ENCODE peak calls at places on chromosome 22, in four cellular contexts. One of them, this sample, is unnamed.

GRCh38 chr22:43185860-43186261 is 1.1 kb downstream of the TTLL12 start:
- DNase-seq in CD8-positive, alpha-beta memory T cell: no peak
- DNase-seq in NCI-H1436: no peak
- DNase-seq in astrocyte: no peak
- DNase-seq in this sample: peak; percentile 23

GRCh38 chr22:49801391-49802060 is 26.1 kb downstream of the BRD1 start:
- DNase-seq in NCI-H1436: no peak
- DNase-seq in CD8-positive, alpha-beta memory T cell: no peak
- DNase-seq in astrocyte: no peak
- DNase-seq in this sample: no peak

GRCh38 chr22:20574920-20575353 is 67.5 kb downstream of the MED15 start:
- DNase-seq in astrocyte: no peak
- DNase-seq in NCI-H1436: no peak
- DNase-seq in CD8-positive, alpha-beta memory T cell: no peak
- DNase-seq in this sample: no peak

GRCh38 chr22:37752189-37753061 is 55.3 kb upstream of the GCAT start:
- DNase-seq in CD8-positive, alpha-beta memory T cell: no peak
- DNase-seq in NCI-H1436: no peak
- DNase-seq in astrocyte: peak; percentile 84
- DNase-seq in this sample: peak; percentile 85

GRCh38 chr22:23273445-23274145 is 93.3 kb downstream of the BCR start:
- DNase-seq in CD8-positive, alpha-beta memory T cell: no peak
- DNase-seq in astrocyte: no peak
- DNase-seq in NCI-H1436: no peak
- DNase-seq in this sample: no peak

GRCh38 chr22:47056776-47057470 is 294.5 kb downstream of the TBC1D22A start:
- DNase-seq in CD8-positive, alpha-beta memory T cell: no peak
- DNase-seq in astrocyte: no peak
- DNase-seq in NCI-H1436: no peak
- DNase-seq in this sample: no peak

GRCh38 chr22:49181431-49181830 is 646.2 kb downstream of the BRD1 start:
- DNase-seq in NCI-H1436: no peak
- DNase-seq in CD8-positive, alpha-beta memory T cell: no peak
- DNase-seq in astrocyte: no peak
- DNase-seq in this sample: no peak

GRCh38 chr22:16601437-16602223 is 9.0 kb upstream of the CCT8L2 start:
- DNase-seq in NCI-H1436: no peak
- DNase-seq in CD8-positive, alpha-beta memory T cell: peak; percentile 27
- DNase-seq in astrocyte: no peak
- DNase-seq in this sample: no peak

GRCh38 chr22:35684270-35684700 is 33.4 kb upstream of the APOL5 start:
- DNase-seq in CD8-positive, alpha-beta memory T cell: no peak
- DNase-seq in astrocyte: no peak
- DNase-seq in NCI-H1436: no peak
- DNase-seq in this sample: peak; percentile 38